ENCODE peak calls at places on chromosomes 12 and 14, in ten cellular contexts. C is germinal center; Q is ecto neural progenitor cell; A is DMS 273 treated with DMSO at 0.1 percent for 48 hours; J is COLO829; O is HTR-8/SVneo; G is iris pigment epithelial cell; D is activated T-cell treated with anti-CD3 and anti-CD28 coated beads, Interleukin-2, amount 50 U/mL, for 4 hours; U is iPS-NIHi11; K is glutamatergic neuron. W is an unnamed sample.

GRCh38 chr14:61351457-61351856 is 30.1 kb downstream of the PRKCH start:
- DNase-seq in A (no peak), Q (no peak), K (no peak), O (no peak), C (no peak), D (no peak), J (no peak), G (no peak), U (no peak), W (no peak)

GRCh38 chr12:127079636-127080035 is 1187.3 kb upstream of the TMEM132C start:
- DNase-seq in G (no peak), U (no peak), A (no peak), Q (no peak), K (no peak), C (no peak), D (no peak), J (no peak), O (no peak), W (no peak)

GRCh38 chr14:103542545-103543088 is 13.6 kb downstream of the TRMT61A start:
- DNase-seq in Q (peak), A (peak), K (peak), C (no peak), D (no peak), U (peak), G (no peak), O (no peak), J (no peak), W (no peak)

GRCh38 chr14:45492876-45493275 is 239.9 kb upstream of the MIS18BP1 start:
- DNase-seq in G (no peak), Q (no peak), C (no peak), A (no peak), D (no peak), J (no peak), U (no peak), O (no peak), K (no peak), W (no peak)

GRCh38 chr12:57471-57980 is 9.0 kb upstream of the IQSEC3 start:
- DNase-seq in D (no peak), G (no peak), A (no peak), Q (no peak), O (no peak), J (no peak), K (no peak), C (no peak), U (no peak), W (no peak)

GRCh38 chr14:27727371-27727770 is 1039.2 kb upstream of the FOXG1 start:
- DNase-seq in C (no peak), G (no peak), O (no peak), Q (no peak), K (no peak), J (no peak), A (no peak), D (no peak), U (no peak), W (no peak)

GRCh38 chr12:94290353-94290752 is 142.0 kb downstream of the PLXNC1 start:
- DNase-seq in D (no peak), O (no peak), G (peak), J (no peak), A (no peak), K (no peak), U (no peak), C (no peak), Q (peak), W (no peak)

GRCh38 chr14:73695997-73696396 is 18.2 kb downstream of the PNMA1 start:
- DNase-seq in J (no peak), Q (no peak), U (no peak), K (no peak), O (no peak), G (no peak), A (no peak), D (no peak), C (no peak), W (no peak)

GRCh38 chr12:63294327-63294632 is 143.3 kb upstream of the AVPR1A start:
- DNase-seq in D (no peak), J (peak), C (no peak), O (peak), K (no peak), U (no peak), G (peak), Q (no peak), A (no peak), W (peak)

GRCh38 chr14:71533396-71533795 is 398.8 kb upstream of the RGS6 start:
- DNase-seq in G (peak), Q (no peak), U (no peak), J (no peak), D (no peak), K (no peak), A (no peak), C (no peak), O (no peak), W (no peak)

GRCh38 chr12:100229036-100229635 is 28.5 kb downstream of the ACTR6 start:
- DNase-seq in G (peak), U (peak), A (no peak), K (no peak), D (no peak), J (no peak), Q (no peak), O (peak), C (no peak), W (peak)

GRCh38 chr14:22432348-22432976 is 156.6 kb downstream of the DAD1 start:
- DNase-seq in Q (no peak), K (no peak), O (peak), C (peak), G (peak), D (no peak), U (peak), J (peak), A (peak), W (peak)

GRCh38 chr12:113591480-113591971 is 119.9 kb upstream of the LHX5 start:
- DNase-seq in K (peak), C (peak), O (no peak), J (no peak), A (no peak), Q (peak), G (no peak), D (no peak), U (peak), W (no peak)

GRCh38 chr12:15741082-15741481 is 48.1 kb downstream of the EPS8 start:
- DNase-seq in D (no peak), A (no peak), G (no peak), J (no peak), U (no peak), K (no peak), O (no peak), Q (no peak), C (no peak), W (no peak)

GRCh38 chr12:44490181-44490580 is 385.9 kb downstream of the NELL2 start:
- DNase-seq in J (no peak), D (no peak), Q (no peak), U (no peak), K (no peak), O (no peak), C (no peak), A (no peak), G (no peak), W (no peak)

GRCh38 chr14:92316937-92317336 is 6.0 kb upstream of the SLC24A4 start:
- DNase-seq in D (no peak), J (no peak), K (no peak), Q (no peak), U (peak), G (no peak), A (no peak), C (no peak), O (no peak), W (no peak)

GRCh38 chr14:104143521-104144452 is 5.4 kb downstream of the KIF26A start:
- DNase-seq in D (no peak), O (no peak), J (no peak), G (no peak), A (no peak), U (peak), Q (peak), K (peak), C (no peak), W (no peak)

GRCh38 chr12:107549786-107550480 is 135.7 kb upstream of the PWP1 start:
- DNase-seq in J (no peak), G (no peak), A (no peak), D (no peak), C (no peak), Q (no peak), K (no peak), U (no peak), O (no peak), W (no peak)

GRCh38 chr12:57215668-57216013 is 953 bp upstream of the NXPH4 start:
- DNase-seq in C (peak), K (no peak), Q (no peak), U (no peak), A (no peak), O (no peak), G (peak), J (no peak), D (no peak), W (no peak)

GRCh38 chr14:70721542-70721941 is 79.8 kb downstream of the TTC9 start:
- DNase-seq in Q (no peak), D (no peak), C (no peak), G (peak), J (peak), O (no peak), K (no peak), A (no peak), U (no peak), W (no peak)

GRCh38 chr12:95942532-95943230 is at the start of gene CCDC38:
- DNase-seq in A (peak), O (peak), G (peak), J (peak), D (peak), U (peak), C (peak), K (peak), Q (peak), W (peak)

GRCh38 chr12:97535582-97535981 is 73.0 kb downstream of the RMST start:
- DNase-seq in C (no peak), G (peak), J (no peak), A (no peak), U (no peak), O (no peak), K (no peak), Q (no peak), D (no peak), W (no peak)

GRCh38 chr14:103545915-103546650 is 16.4 kb downstream of the BAG5 start:
- DNase-seq in C (no peak), K (no peak), J (no peak), A (no peak), G (no peak), O (no peak), D (no peak), U (no peak), Q (no peak), W (no peak)

GRCh38 chr12:89950421-89950820 is 241.8 kb upstream of the ATP2B1 start:
- DNase-seq in K (no peak), A (no peak), Q (no peak), O (no peak), C (no peak), D (no peak), G (no peak), J (no peak), U (no peak), W (peak)

GRCh38 chr12:106380954-106381353 is 23.4 kb downstream of the POLR3B start:
- DNase-seq in O (no peak), C (no peak), J (no peak), G (no peak), D (no peak), K (no peak), Q (no peak), U (no peak), A (no peak), W (no peak)

GRCh38 chr12:118311666-118312065 is 61.0 kb downstream of the TAOK3 start:
- DNase-seq in G (no peak), U (no peak), A (no peak), D (no peak), K (no peak), J (no peak), C (no peak), Q (no peak), O (no peak), W (no peak)

GRCh38 chr14:69252851-69253250 is 7.1 kb upstream of the GALNT16 start:
- DNase-seq in J (no peak), D (no peak), O (no peak), Q (no peak), A (no peak), C (no peak), K (no peak), U (no peak), G (no peak), W (no peak)

GRCh38 chr12:27571463-27571862 is 47.5 kb downstream of the PPFIBP1 start:
- DNase-seq in K (no peak), Q (no peak), A (no peak), D (no peak), J (no peak), O (peak), C (no peak), U (peak), G (peak), W (peak)

GRCh38 chr14:34090451-34090850 is 139.6 kb upstream of the EGLN3 start:
- DNase-seq in J (no peak), A (no peak), K (no peak), Q (no peak), U (no peak), G (no peak), O (no peak), D (no peak), C (no peak), W (no peak)

GRCh38 chr14:76964695-76965094 is 63.8 kb downstream of the IRF2BPL start:
- DNase-seq in U (no peak), O (no peak), D (no peak), C (no peak), G (no peak), J (no peak), K (no peak), A (no peak), Q (no peak), W (no peak)